ENCODE peak calls at places on chromosomes 11 and 22, in six cellular contexts. T is fibroblast of lung, P is PC-3, L is neural progenitor cell, G is endodermal cell, Y is HepG2. Q is an unnamed sample.

GRCh38 chr22:40156001-40156516 is 21.7 kb upstream of the TNRC6B start:
- DNase-seq in T (peak; percentile 78), G (peak; percentile 68), Y (peak; percentile 93), P (peak; percentile 87), L (no peak), Q (peak; percentile 79)

GRCh38 chr11:61717286-61718033 is 35.0 kb upstream of the MYRF start:
- DNase-seq in L (no peak), P (no peak), T (no peak), G (peak; percentile 64), Y (no peak), Q (no peak)

GRCh38 chr11:128291043-128291442 is 296.3 kb downstream of the ETS1 start:
- DNase-seq in L (no peak), T (no peak), Y (no peak), G (no peak), P (no peak), Q (no peak)

GRCh38 chr22:50209893-50210292 is 9.1 kb downstream of the SELENOO start:
- DNase-seq in Y (peak; percentile 47), P (peak; percentile 66), G (peak; percentile 79), L (peak; percentile 65), T (peak; percentile 68), Q (peak; percentile 70)

GRCh38 chr11:21495879-21496278 is 697.0 kb upstream of the ANO5 start:
- DNase-seq in L (no peak), Y (no peak), T (no peak), P (no peak), G (no peak), Q (no peak)

GRCh38 chr11:79403839-79404238 is 37.0 kb downstream of the TENM4 start:
- DNase-seq in G (no peak), Y (no peak), P (no peak), L (no peak), T (no peak), Q (no peak)

GRCh38 chr11:26512196-26512595 is 59.9 kb downstream of the MUC15 start:
- DNase-seq in P (no peak), G (no peak), T (no peak), Y (no peak), L (no peak), Q (no peak)

GRCh38 chr11:68710445-68710844 is 26.1 kb downstream of the GAL start:
- DNase-seq in G (no peak), P (no peak), Y (no peak), L (peak; percentile 90), T (no peak), Q (no peak)

GRCh38 chr11:92552942-92553341 is 328.3 kb downstream of the FAT3 start:
- DNase-seq in Y (peak; percentile 2), L (no peak), G (no peak), T (peak; percentile 31), P (peak; percentile 42), Q (no peak)

GRCh38 chr11:44178381-44178780 is 82.9 kb downstream of the EXT2 start:
- DNase-seq in G (no peak), P (no peak), L (peak; percentile 12), T (peak; percentile 33), Y (no peak), Q (no peak)

GRCh38 chr11:14645985-14646900 is 2.6 kb downstream of the PDE3B start:
- DNase-seq in G (no peak), P (no peak), Y (no peak), T (peak; percentile 37), L (no peak), Q (no peak)

GRCh38 chr11:130383363-130384168 is 44.8 kb downstream of the ADAMTS8 start:
- DNase-seq in P (peak; percentile 98), T (peak; percentile 83), G (peak; percentile 86), L (no peak), Y (peak; percentile 44), Q (no peak)

GRCh38 chr22:50314455-50315288 is 7.2 kb upstream of the PLXNB2 start:
- DNase-seq in L (no peak), P (no peak), G (peak; percentile 72), Y (no peak), T (no peak), Q (peak; percentile 86)

GRCh38 chr11:12556155-12556554 is 118.1 kb upstream of the TEAD1 start:
- DNase-seq in P (no peak), Y (no peak), T (peak; percentile 77), G (no peak), L (no peak), Q (no peak)

GRCh38 chr22:36701941-36702640 is 1.5 kb downstream of the CACNG2 start:
- DNase-seq in T (no peak), Y (no peak), G (no peak), L (no peak), P (no peak), Q (no peak)

GRCh38 chr22:35288116-35288515 is 11.6 kb upstream of the TOM1 start:
- DNase-seq in P (no peak), Y (no peak), T (no peak), G (no peak), L (no peak), Q (no peak)

GRCh38 chr11:5004429-5005274 is 10.0 kb downstream of the OR51L1 start:
- DNase-seq in L (peak; percentile 71), Y (peak; percentile 36), T (peak; percentile 57), G (peak; percentile 82), P (peak; percentile 65), Q (peak; percentile 49)

GRCh38 chr11:93133710-93134109 is 64.1 kb downstream of the SLC36A4 start:
- DNase-seq in T (peak; percentile 75), Y (no peak), P (no peak), G (no peak), L (no peak), Q (no peak)

GRCh38 chr11:45163956-45164575 is 17.6 kb downstream of the PRDM11 start:
- DNase-seq in P (no peak), Y (no peak), G (no peak), L (no peak), T (no peak), Q (no peak)

GRCh38 chr11:105137286-105137685 is 2.3 kb downstream of the CARD18 start:
- DNase-seq in G (no peak), Y (no peak), L (no peak), T (no peak), P (no peak), Q (no peak)

GRCh38 chr11:119206512-119207299 is 567 bp downstream of the CBL start:
- DNase-seq in Y (no peak), P (peak; percentile 42), T (no peak), G (no peak), L (peak; percentile 75), Q (peak; percentile 64)

GRCh38 chr11:77082838-77083552 is 16.2 kb downstream of the CAPN5 start:
- DNase-seq in G (no peak), P (no peak), L (no peak), T (peak; percentile 26), Y (no peak), Q (no peak)

GRCh38 chr11:562046-562645 is 1.4 kb downstream of the RASSF7 start:
- DNase-seq in G (no peak), Y (no peak), P (no peak), L (no peak), T (no peak), Q (no peak)

DNA sequence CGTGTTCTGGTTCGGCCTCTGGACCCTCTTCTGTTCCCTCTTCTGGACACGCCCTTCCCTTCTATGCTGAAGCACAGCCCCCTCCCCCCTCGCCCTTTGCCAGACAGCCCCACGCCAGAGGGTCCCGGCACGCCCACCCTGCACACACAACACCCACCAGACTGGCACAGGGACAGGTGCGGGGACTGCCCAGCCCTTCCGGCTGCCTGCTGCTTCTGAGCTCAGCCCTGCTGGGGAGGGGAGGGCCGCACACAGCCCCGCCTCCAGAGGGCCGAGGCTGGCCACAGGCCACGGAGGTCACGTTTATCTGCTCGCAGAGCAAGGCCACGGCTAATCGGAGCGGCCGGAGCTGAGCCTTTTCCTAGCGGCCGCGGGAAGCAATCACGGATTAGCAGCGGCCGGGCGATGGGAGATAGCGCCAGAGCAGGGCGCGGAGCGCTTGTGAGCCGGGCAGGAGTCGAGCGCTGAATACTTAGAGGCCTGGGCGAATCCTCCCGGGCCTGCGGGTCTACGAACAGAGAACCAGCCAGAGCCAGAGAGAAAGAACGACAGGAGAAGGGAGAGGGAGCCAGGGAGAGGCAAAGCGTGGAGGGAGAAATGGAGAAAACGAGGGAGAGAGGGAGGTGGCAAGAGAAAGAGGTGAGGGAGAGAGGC is 21.5 kb downstream of the OTUB1 start:
- DNase-seq in Y (peak; percentile 89), L (peak; percentile 87), T (peak; percentile 18), G (peak; percentile 88), P (no peak), Q (peak; percentile 70)
- TF ChIP-seq CTCF in Y (peak; percentile 59), L (peak; percentile 42), T (peak; percentile 18), G (peak; percentile 67), P (no peak), Q (peak; percentile 19)

DNA sequence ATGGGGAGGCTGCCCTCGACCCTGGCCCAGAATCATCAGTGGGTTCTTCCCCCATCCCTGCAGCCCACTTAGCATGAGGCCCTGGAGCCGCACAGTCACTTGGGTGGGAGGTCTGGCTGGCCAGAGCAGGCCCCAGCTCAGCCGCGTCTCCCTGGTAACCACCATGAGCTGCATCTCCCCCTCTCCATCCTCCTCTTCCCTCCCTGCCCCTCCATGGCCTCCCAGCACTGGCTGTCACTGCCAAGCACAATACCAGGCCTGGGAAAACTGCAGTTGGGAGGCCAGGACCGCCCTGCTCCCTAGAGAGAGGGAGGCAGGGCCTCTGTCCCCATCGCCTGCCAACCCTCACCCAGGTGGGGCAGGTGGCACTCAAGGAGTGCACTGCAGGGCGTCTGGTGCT is 8.0 kb downstream of the CSDC2 start:
- DNase-seq in P (no peak), L (no peak), T (no peak), Y (no peak), G (no peak), Q (no peak)
- H3K27ac ChIP-seq in P (no peak overlapping the region), L (no peak overlapping the region), T (no peak overlapping the region), Y (no peak overlapping the region), G (peak overlapping the region; percentile 50), Q (no peak overlapping the region)

DNA sequence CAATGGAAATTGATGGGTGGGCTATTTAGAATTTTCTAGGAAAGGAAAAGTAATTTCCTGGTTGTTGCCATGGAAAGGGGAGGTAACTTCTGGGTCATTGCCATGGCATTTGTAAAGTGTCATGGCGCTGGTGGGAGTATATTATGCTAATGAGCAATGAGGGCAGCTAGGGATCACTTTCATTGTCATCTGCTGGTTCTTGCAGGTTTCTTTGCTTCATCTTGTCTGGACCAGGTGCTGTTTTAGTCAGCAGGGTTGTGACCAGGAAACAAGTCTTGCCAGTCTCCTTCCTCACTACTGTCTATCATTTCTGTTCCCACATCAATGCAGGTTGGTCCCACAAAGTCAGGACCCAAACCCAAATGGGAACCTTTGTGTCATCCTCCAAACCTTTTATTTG is 237.6 kb upstream of the C11orf87 start:
- DNase-seq in Y (no peak), T (no peak), L (no peak), P (no peak), G (no peak), Q (no peak)
- H3K9ac ChIP-seq in Y (no peak overlapping the region), T (no peak overlapping the region), L (no peak overlapping the region), P (no peak overlapping the region), G (no peak overlapping the region), Q (no peak overlapping the region)

DNA sequence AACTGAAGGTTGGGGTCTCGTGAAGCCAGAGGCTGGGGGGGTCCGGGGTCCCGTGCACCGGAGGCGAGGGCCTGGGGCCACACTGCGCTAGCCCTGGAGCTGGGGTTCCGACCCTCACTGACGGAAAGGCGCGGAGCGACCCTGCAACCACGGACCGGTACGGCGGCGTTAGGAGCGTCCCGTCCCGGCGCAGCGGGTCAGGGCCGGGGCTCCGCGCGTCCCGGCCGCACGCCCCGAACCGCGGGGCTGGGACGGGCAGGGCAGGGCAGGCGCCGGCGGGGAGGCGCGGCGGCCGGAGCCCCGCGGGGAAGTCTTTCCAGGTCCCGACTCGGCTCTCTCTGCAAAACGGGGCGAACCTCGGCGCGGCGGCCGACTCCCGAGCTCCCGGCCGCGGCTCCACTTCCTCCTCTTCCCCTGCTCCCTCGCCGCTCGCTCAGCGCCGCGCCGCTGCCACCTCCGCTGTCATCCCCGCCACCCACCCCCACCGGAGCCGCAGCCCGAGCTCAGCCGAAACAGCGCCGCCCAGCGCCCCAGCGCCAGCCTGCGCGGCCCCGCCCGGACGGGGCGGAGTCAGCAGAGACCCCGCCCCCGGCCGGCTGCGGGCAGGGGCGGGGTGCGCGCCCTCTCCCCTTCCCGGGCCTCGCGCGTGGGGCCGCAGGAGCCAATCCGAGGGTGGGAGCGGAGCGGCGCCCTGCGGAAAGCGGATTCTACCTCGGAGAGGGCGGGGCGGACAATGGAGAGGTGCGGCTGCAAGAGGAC is at the start of gene GDPD5:
- DNase-seq in T (peak; percentile 60), Y (peak; percentile 76), G (peak; percentile 95), P (peak; percentile 95), L (peak; percentile 93), Q (peak; percentile 76)
- TF ChIP-seq CTCF in T (peak; percentile 33), Y (peak; percentile 61), G (peak; percentile 64), P (peak; percentile 68), L (peak; percentile 65), Q (peak; percentile 20)

Q was measured in colonic mucosa.